ENCODE peak calls at places on chromosomes 3 and 15, in six cellular contexts. K is psoas muscle, B is GM12865, G is coronary artery, M is spleen, W is lower leg skin. O is an unnamed sample.

GRCh38 chr15:68372291-68372811 is 59.6 kb downstream of the ITGA11 start:
- DNase-seq in B (peak; percentile 17), M (no peak), K (no peak), W (peak; percentile 67), G (peak; percentile 63), O (peak; percentile 16)

GRCh38 chr3:98730338-98730737 is 32.8 kb upstream of the ST3GAL6 start:
- DNase-seq in G (no peak), K (no peak), M (no peak), B (peak; percentile 80), W (no peak), O (no peak)

GRCh38 chr3:147393261-147393964 is 12.9 kb downstream of the ZIC4 start:
- DNase-seq in B (no peak), G (peak; percentile 64), M (peak; percentile 74), K (peak; percentile 76), W (peak; percentile 92), O (no peak)

GRCh38 chr15:58556028-58556361 is 124.2 kb downstream of the LIPC start:
- DNase-seq in M (no peak), W (peak; percentile 3), K (no peak), B (no peak), G (no peak), O (no peak)

GRCh38 chr3:177545964-177546363 is 348.7 kb upstream of the TBL1XR1 start:
- DNase-seq in G (no peak), K (no peak), M (no peak), B (no peak), W (no peak), O (no peak)

GRCh38 chr3:97232635-97233034 is 418.2 kb downstream of the EPHA6 start:
- DNase-seq in K (no peak), G (no peak), B (no peak), M (no peak), W (no peak), O (no peak)

GRCh38 chr3:171673951-171674350 is 136.3 kb downstream of the PLD1 start:
- DNase-seq in W (no peak), B (no peak), K (no peak), M (no peak), G (no peak), O (no peak)

GRCh38 chr3:148459931-148460513 is 237.7 kb upstream of the AGTR1 start:
- DNase-seq in G (no peak), M (no peak), W (no peak), K (no peak), B (peak; percentile 17), O (no peak)

GRCh38 chr15:78265752-78266224 is 1.4 kb downstream of the DNAJA4 start:
- DNase-seq in B (no peak), G (no peak), W (no peak), K (no peak), M (no peak), O (no peak)

GRCh38 chr3:5187920-5188418 is 462 bp downstream of the EDEM1 start:
- DNase-seq in B (peak; percentile 61), M (peak; percentile 94), K (peak; percentile 75), W (peak; percentile 89), G (peak; percentile 81), O (peak; percentile 31)

GRCh38 chr15:51491941-51492340 is 130.6 kb downstream of the DMXL2 start:
- DNase-seq in M (no peak), G (no peak), B (no peak), K (no peak), W (no peak), O (no peak)

GRCh38 chr15:64807051-64807749 is 18.2 kb downstream of the PIF1 start:
- DNase-seq in W (no peak), G (no peak), M (peak; percentile 59), K (no peak), B (no peak), O (peak; percentile 43)

GRCh38 chr3:134197681-134198261 is 52.9 kb downstream of the RYK start:
- DNase-seq in K (no peak), G (no peak), B (peak; percentile 64), W (no peak), M (no peak), O (no peak)

GRCh38 chr3:72190050-72190449 is 405.1 kb upstream of the PROK2 start:
- DNase-seq in W (no peak), B (no peak), M (no peak), K (no peak), G (no peak), O (no peak)

GRCh38 chr15:99902248-99902647 is 169.0 kb upstream of the LYSMD4 start:
- DNase-seq in B (no peak), G (no peak), W (no peak), M (no peak), K (no peak), O (no peak)

GRCh38 chr3:197026481-197026866 is 3.1 kb downstream of the MELTF start:
- DNase-seq in M (no peak), G (no peak), K (no peak), B (no peak), W (peak; percentile 81), O (no peak)

GRCh38 chr3:39810647-39811161 is 1.3 kb downstream of the MYRIP start:
- DNase-seq in B (no peak), K (no peak), G (no peak), M (no peak), W (no peak), O (no peak)

GRCh38 chr15:45441686-45442085 is 63.3 kb upstream of the GATM start:
- DNase-seq in M (peak; percentile 14), B (no peak), K (no peak), W (no peak), G (no peak), O (no peak)

GRCh38 chr3:74469151-74469550 is 145.3 kb downstream of the CNTN3 start:
- DNase-seq in W (no peak), M (no peak), B (no peak), K (no peak), G (no peak), O (no peak)

GRCh38 chr3:62168356-62168755 is 205.0 kb downstream of the FEZF2 start:
- DNase-seq in M (no peak), W (no peak), K (no peak), G (no peak), B (no peak), O (no peak)

GRCh38 chr3:72077473-72078259 is 292.7 kb upstream of the PROK2 start:
- DNase-seq in W (no peak), M (no peak), G (no peak), K (no peak), B (peak; percentile 78), O (no peak)

GRCh38 chr3:127483902-127484591 is 106.5 kb downstream of the TPRA1 start:
- DNase-seq in W (peak; percentile 73), B (peak; percentile 80), K (no peak), M (peak; percentile 52), G (peak; percentile 43), O (no peak)

GRCh38 chr3:123330441-123330991 is 118.4 kb downstream of the ADCY5 start:
- DNase-seq in G (no peak), M (peak; percentile 63), B (no peak), W (no peak), K (no peak), O (peak; percentile 63)

GRCh38 chr3:172096881-172097420 is 57.6 kb downstream of the FNDC3B start:
- DNase-seq in W (no peak), B (no peak), G (no peak), K (no peak), M (no peak), O (no peak)

GRCh38 chr3:127254730-127255129 is 33.1 kb downstream of the PRR20G start:
- DNase-seq in K (no peak), W (no peak), B (peak; percentile 26), M (no peak), G (no peak), O (no peak)

GRCh38 chr3:126373682-126374601 is 16.7 kb upstream of the KLF15 start:
- DNase-seq in K (peak; percentile 76), G (no peak), M (peak; percentile 58), B (no peak), W (peak; percentile 69), O (no peak)

GRCh38 chr15:96242761-96243160 is 87.7 kb upstream of the NR2F2 start:
- DNase-seq in W (no peak), K (no peak), M (no peak), B (no peak), G (no peak), O (no peak)

GRCh38 chr3:127217594-127218456 is 24.9 kb downstream of the PRR23E start:
- DNase-seq in M (no peak), B (peak; percentile 79), K (no peak), W (no peak), G (no peak), O (no peak)

GRCh38 chr3:42097166-42097946 is 6.2 kb downstream of the TRAK1 start:
- DNase-seq in B (no peak), M (no peak), K (no peak), G (no peak), W (no peak), O (no peak)
- TF ChIP-seq CTCF in B (no peak), M (no peak), K (peak; percentile 33), G (no peak), W (no peak), O (no peak)

DNA sequence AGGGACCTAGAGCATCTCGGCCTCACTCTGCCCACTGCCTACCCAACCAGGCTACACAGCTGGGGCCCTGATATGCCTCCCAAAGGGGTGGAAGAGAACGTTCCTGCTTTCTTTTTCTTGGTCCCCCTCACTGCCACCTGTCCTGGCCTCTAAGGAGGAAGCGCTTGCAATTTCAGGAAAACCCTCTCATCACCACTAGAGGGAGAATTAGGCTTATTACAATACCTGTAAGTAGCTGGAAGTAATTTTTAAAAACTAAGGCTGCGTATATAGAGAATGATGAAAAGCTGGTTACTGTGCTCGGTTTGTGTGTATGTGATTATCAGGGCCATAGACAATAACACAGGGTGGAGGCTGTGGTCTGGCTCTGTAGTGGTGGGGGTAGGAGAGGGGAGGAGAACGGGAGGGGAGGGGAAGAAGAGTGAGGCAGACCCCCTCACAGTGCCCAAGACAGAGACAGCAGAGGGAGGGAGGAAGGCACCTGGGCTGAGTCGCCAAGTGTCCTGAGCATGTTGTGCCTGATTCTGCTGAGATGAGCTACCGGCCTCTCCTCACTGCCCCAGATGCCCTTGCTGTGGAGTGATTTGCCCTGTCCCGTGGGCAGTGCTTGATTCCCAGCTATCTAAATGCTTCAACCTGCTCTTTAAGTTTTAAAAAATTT is 3.3 kb downstream of the GABRG3 start:
- DNase-seq in K (no peak), W (no peak), B (no peak), M (no peak), G (no peak), O (no peak)
- TF ChIP-seq CTCF in K (no peak), W (no peak), B (no peak), M (peak; percentile 49), G (no peak), O (no peak)

DNA sequence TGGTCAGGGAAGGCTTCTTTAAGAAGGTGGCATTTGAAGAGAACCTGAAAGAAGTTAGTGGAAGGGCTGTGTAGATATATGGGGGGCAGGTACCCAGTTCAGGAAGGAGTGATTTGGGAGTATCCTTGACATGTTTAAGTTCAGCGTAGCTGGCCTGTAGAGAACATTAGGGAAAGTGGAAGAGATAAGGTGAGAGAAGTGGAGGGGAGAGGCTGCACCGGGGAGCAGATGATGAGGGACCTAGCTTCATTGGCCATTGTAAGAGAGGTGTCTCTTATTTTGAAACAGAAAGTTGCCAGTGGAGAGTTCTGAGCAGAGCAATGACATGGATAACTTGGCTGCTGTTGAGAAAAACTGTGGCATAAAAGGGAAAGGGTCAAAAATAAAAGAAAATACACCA is 44.6 kb upstream of the MME start:
- DNase-seq in M (no peak), G (no peak), W (no peak), K (no peak), B (no peak), O (no peak)
- TF ChIP-seq CTCF in M (no peak), G (no peak), W (no peak), K (no peak), B (no peak), O (no peak)

DNA sequence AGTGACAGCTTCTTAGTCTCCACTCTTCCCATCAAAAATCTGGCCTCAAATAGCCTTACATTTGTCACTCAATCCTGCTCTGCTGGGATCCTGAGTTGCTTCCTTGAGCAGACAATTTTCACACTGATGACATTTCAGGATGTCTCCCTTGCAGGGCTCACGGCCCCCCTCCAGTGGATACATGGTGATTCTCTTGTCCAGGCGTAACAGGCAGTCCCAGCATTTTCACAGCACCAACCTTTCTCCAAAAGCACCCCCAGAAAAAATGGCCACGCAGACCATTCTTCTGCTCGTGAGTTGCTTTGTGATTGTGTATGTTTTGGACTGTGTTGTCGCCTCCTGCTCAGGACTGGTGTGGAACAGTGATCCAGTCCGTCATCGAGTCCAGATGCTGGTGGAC is 47.4 kb upstream of the WNT7A start:
- DNase-seq in W (no peak), B (no peak), M (no peak), K (no peak), G (no peak), O (no peak)
- TF ChIP-seq CTCF in W (no peak), B (no peak), M (no peak), K (no peak), G (no peak), O (no peak)

O was measured in uterus.